ENCODE peak calls at places on chromosome 17, in four cellular contexts. C is HCT116, H is HepG2, K is GM12878. P is an unnamed sample.

GRCh38 chr17:38851434-38851833 is 2.1 kb downstream of the RPL23 start:
- DNase-seq in K (no peak), H (no peak), C (no peak), P (no peak)

GRCh38 chr17:82370471-82371332 is 863 bp upstream of the UTS2R start:
- DNase-seq in C (no peak), H (no peak), K (no peak), P (no peak)

GRCh38 chr17:13310858-13311257 is 290.9 kb downstream of the HS3ST3A1 start:
- DNase-seq in K (no peak), C (no peak), H (no peak), P (no peak)

GRCh38 chr17:61313515-61314326 is 85.9 kb upstream of the TBX2 start:
- DNase-seq in K (no peak), H (no peak), C (no peak), P (no peak)

GRCh38 chr17:74437702-74438101 is 5.8 kb downstream of the GPRC5C start:
- DNase-seq in C (peak; percentile 37), H (no peak), K (no peak), P (no peak)

GRCh38 chr17:30970757-30971567 is at the start of gene RNF135:
- DNase-seq in C (peak; percentile 63), K (no peak), H (no peak), P (peak; percentile 85)

GRCh38 chr17:29633886-29634285 is 11.2 kb upstream of the CORO6 start:
- DNase-seq in H (no peak), C (no peak), K (no peak), P (no peak)

GRCh38 chr17:46769531-46770438 is 48.7 kb downstream of the WNT3 start:
- DNase-seq in H (no peak), C (no peak), K (no peak), P (no peak)

GRCh38 chr17:44959821-44960523 is 8.1 kb downstream of the C1QL1 start:
- DNase-seq in C (no peak), K (no peak), H (no peak), P (no peak)

GRCh38 chr17:4895676-4896331 is 3.5 kb upstream of the C17orf107 start:
- DNase-seq in K (no peak), H (no peak), C (no peak), P (peak; percentile 75)

GRCh38 chr17:35449371-35449931 is 885 bp upstream of the SLFN13 start:
- DNase-seq in C (no peak), H (no peak), K (no peak), P (no peak)

DNA sequence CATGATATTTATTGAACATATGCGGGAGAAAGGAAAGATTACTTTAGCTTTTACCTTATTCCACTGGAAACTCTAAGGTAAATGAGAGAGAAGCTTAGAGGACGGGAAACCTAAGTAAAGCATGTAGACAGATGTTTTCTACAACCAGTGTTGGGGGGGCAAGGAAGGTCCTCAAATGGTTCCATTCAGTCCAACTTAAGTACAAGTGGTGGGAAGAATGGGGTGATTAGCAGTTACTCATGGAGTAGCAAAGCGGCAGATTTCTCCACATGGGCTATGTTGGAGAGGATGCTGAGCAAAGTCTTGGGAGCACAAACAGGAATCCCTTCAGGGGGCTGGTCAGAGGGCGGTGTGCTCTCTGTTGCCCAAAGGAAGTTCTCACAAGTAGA is 78.6 kb downstream of the YPEL2 start:
- DNase-seq in H (no peak), C (no peak), K (no peak), P (no peak)
- TF ChIP-seq POLR2AphosphoS5 in H (no peak), C (no peak), K (no peak), P (no peak)

GRCh38 chr17:64779344-64780095 is 117.4 kb upstream of the SMURF2 start:
- DNase-seq in K (no peak), H (no peak), C (no peak), P (no peak)

GRCh38 chr17:64778367-64779290 is 116.5 kb upstream of the SMURF2 start:
- DNase-seq in H (no peak), K (no peak), C (no peak), P (no peak)

GRCh38 chr17:64775701-64776570 is 113.8 kb upstream of the SMURF2 start:
- DNase-seq in C (no peak), K (no peak), H (peak; percentile 39), P (no peak)

GRCh38 chr17:64778102-64778366 is 115.9 kb upstream of the SMURF2 start:
- DNase-seq in C (no peak), H (no peak), K (no peak), P (no peak)

GRCh38 chr17:64777413-64778101 is 115.5 kb upstream of the SMURF2 start:
- DNase-seq in K (no peak), C (no peak), H (no peak), P (no peak)
- TF ChIP-seq JUND in K (no peak), C (no peak), H (no peak), P (no peak)

GRCh38 chr17:66538776-66539175 is 236.4 kb downstream of the PRKCA start:
- DNase-seq in C (no peak), K (no peak), H (no peak), P (no peak)

GRCh38 chr17:66537518-66537917 is 235.1 kb downstream of the PRKCA start:
- DNase-seq in C (no peak), K (no peak), H (no peak), P (no peak)

GRCh38 chr17:66541461-66542182 is 239.2 kb downstream of the PRKCA start:
- DNase-seq in H (no peak), C (no peak), K (peak; percentile 40), P (no peak)

GRCh38 chr17:66542183-66542966 is 240.0 kb downstream of the PRKCA start:
- DNase-seq in H (no peak), K (peak; percentile 62), C (no peak), P (no peak)

GRCh38 chr17:66540131-66540781 is 237.8 kb downstream of the PRKCA start:
- DNase-seq in K (no peak), C (no peak), H (peak; percentile 72), P (no peak)
- TF ChIP-seq RAD21 in K (no peak), C (no peak), H (no peak), P (no peak)

GRCh38 chr17:1521067-1521466 is 4.7 kb upstream of the INPP5K start:
- DNase-seq in K (no peak), H (no peak), C (no peak), P (no peak)

GRCh38 chr17:1516403-1517161 is at the start of gene INPP5K:
- DNase-seq in C (peak; percentile 94), K (peak; percentile 94), H (peak; percentile 93), P (peak; percentile 89)

GRCh38 chr17:1522626-1523025 is 6.2 kb upstream of the INPP5K start:
- DNase-seq in H (no peak), K (no peak), C (no peak), P (no peak)

GRCh38 chr17:1518410-1518809 is 2.0 kb upstream of the INPP5K start:
- DNase-seq in C (no peak), K (no peak), H (no peak), P (no peak)

GRCh38 chr17:1519678-1520077 is 3.3 kb upstream of the INPP5K start:
- DNase-seq in C (no peak), K (no peak), H (no peak), P (no peak)
- TF ChIP-seq POLR2AphosphoS5 in C (no peak), K (no peak), H (no peak), P (no peak)

DNA sequence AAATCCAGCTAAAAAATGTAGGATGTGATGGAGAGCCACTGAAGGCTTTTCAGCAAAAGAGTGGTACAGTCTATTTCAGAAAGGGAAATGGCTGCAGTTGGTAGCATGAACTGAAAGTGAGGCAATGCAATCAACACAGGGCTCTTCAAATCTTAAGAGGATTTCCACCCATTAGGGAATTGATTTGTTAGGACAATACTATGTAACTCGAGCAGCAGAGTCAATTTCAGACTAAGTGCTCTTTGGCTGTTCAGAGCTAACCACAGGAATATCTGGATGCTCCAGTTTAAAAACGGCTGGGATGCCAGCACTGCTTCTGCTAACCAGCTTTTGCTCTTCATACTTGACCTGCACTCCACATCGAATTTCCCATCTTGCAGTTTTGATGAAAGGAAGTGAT is 24.6 kb downstream of the CACNG1 start:
- DNase-seq in H (no peak), K (no peak), C (no peak), P (no peak)
- TF ChIP-seq JUND in H (no peak), K (no peak), C (no peak), P (no peak)

GRCh38 chr17:67461876-67462275 is 84.8 kb downstream of the PITPNC1 start:
- DNase-seq in C (no peak), K (no peak), H (no peak), P (no peak)
- TF ChIP-seq RAD21 in C (no peak), K (no peak), H (no peak), P (no peak)

GRCh38 chr17:79785900-79786810 is 8.2 kb downstream of the CBX2 start:
- DNase-seq in K (no peak), C (no peak), H (no peak), P (no peak)

GRCh38 chr17:79784353-79785016 is 6.5 kb downstream of the CBX2 start:
- DNase-seq in K (no peak), C (no peak), H (no peak), P (no peak)

GRCh38 chr17:79786930-79787643 is 9.1 kb downstream of the CBX2 start:
- DNase-seq in C (no peak), K (no peak), H (no peak), P (no peak)

GRCh38 chr17:79783891-79784290 is 5.9 kb downstream of the CBX2 start:
- DNase-seq in C (no peak), H (no peak), K (no peak), P (no peak)

DNA sequence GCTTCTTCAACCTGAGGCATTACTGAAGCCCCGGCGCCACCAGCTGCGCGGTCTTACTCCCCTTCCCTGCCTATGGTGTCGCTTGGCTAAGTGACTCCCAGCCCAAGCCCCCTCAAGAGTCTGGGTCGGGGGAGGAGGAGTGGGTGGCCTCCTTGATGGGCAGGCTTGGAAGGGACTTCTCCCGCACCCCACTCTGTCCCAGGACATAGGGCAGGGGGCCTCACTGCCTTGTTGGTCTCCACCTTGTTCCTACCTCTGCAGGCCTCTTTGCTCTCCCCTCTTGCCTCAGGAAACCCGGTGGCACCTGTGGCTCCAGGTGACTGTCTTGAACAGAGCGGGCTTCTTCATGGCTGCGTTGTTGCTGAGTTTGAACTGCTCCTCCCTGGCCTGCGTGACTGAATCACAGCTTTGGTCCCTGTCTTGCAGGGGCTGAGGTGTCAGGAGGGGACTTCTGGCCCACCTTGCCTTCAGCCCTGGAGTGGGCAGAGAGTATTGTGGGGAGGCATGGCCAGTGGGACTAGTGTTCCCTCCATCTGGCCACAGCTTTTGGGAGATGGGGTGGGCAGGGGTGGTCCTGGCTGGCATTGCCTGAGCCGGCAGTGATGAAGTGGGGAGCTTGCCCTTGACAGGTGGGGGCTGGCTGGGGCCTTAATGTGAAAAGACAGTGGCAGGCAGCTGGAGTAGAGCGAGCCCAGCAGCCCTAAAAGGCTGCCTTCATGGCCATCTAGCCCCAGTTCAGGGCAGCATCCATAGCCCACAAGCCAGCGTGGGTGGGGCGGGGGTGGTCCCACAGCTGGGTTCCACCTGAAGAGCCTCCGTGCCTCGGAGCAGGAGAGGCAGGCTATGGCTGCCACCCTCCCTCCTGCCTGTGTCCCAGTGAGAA is 7.3 kb downstream of the CBX2 start:
- DNase-seq in H (no peak), C (no peak), K (no peak), P (no peak)
- TF ChIP-seq POLR2AphosphoS5 in H (peak; percentile 27), C (no peak), K (no peak), P (no peak)